ENCODE peak calls at places on chromosome 21, in eight cellular contexts. One of them, this sample, is unnamed.

GRCh38 chr21:38830667-38831525 is 25.2 kb downstream of the ETS2 start:
- DNase-seq in psoas muscle: no peak
- DNase-seq in GM06990: no peak
- DNase-seq in fibroblast of pulmonary artery: no peak
- DNase-seq in kidney: no peak
- DNase-seq in right lobe of liver: no peak
- DNase-seq in uterus: no peak
- DNase-seq in brain microvascular endothelial cell: no peak
- DNase-seq in this sample: peak

GRCh38 chr21:15976807-15977206 is 247.0 kb downstream of the USP25 start:
- DNase-seq in psoas muscle: no peak
- DNase-seq in GM06990: no peak
- DNase-seq in fibroblast of pulmonary artery: no peak
- DNase-seq in kidney: no peak
- DNase-seq in right lobe of liver: no peak
- DNase-seq in uterus: no peak
- DNase-seq in brain microvascular endothelial cell: no peak
- DNase-seq in this sample: no peak

GRCh38 chr21:46483300-46484295 is 24.9 kb downstream of the DIP2A start:
- DNase-seq in psoas muscle: no peak
- DNase-seq in GM06990: no peak
- DNase-seq in fibroblast of pulmonary artery: no peak
- DNase-seq in kidney: no peak
- DNase-seq in right lobe of liver: no peak
- DNase-seq in uterus: no peak
- DNase-seq in brain microvascular endothelial cell: no peak
- DNase-seq in this sample: no peak

GRCh38 chr21:33395866-33396265 is 7.3 kb upstream of the IFNGR2 start:
- DNase-seq in psoas muscle: no peak
- DNase-seq in GM06990: no peak
- DNase-seq in fibroblast of pulmonary artery: peak
- DNase-seq in kidney: no peak
- DNase-seq in right lobe of liver: no peak
- DNase-seq in uterus: no peak
- DNase-seq in brain microvascular endothelial cell: no peak
- DNase-seq in this sample: no peak

GRCh38 chr21:21179619-21180336 is 181.6 kb downstream of the NCAM2 start:
- DNase-seq in psoas muscle: no peak
- DNase-seq in GM06990: no peak
- DNase-seq in fibroblast of pulmonary artery: no peak
- DNase-seq in kidney: no peak
- DNase-seq in right lobe of liver: no peak
- DNase-seq in uterus: no peak
- DNase-seq in brain microvascular endothelial cell: no peak
- DNase-seq in this sample: no peak

GRCh38 chr21:46515109-46515508 is 56.4 kb downstream of the DIP2A start:
- DNase-seq in psoas muscle: peak
- DNase-seq in GM06990: no peak
- DNase-seq in fibroblast of pulmonary artery: peak
- DNase-seq in kidney: no peak
- DNase-seq in right lobe of liver: peak
- DNase-seq in uterus: no peak
- DNase-seq in brain microvascular endothelial cell: no peak
- DNase-seq in this sample: no peak

GRCh38 chr21:38303300-38303699 is 46.5 kb downstream of the KCNJ15 start:
- DNase-seq in psoas muscle: peak
- DNase-seq in GM06990: no peak
- DNase-seq in fibroblast of pulmonary artery: peak
- DNase-seq in kidney: no peak
- DNase-seq in right lobe of liver: no peak
- DNase-seq in uterus: peak
- DNase-seq in brain microvascular endothelial cell: peak
- DNase-seq in this sample: no peak

GRCh38 chr21:27156666-27157065 is 189.8 kb upstream of the ADAMTS5 start:
- DNase-seq in psoas muscle: no peak
- DNase-seq in GM06990: no peak
- DNase-seq in fibroblast of pulmonary artery: no peak
- DNase-seq in kidney: no peak
- DNase-seq in right lobe of liver: no peak
- DNase-seq in uterus: no peak
- DNase-seq in brain microvascular endothelial cell: no peak
- DNase-seq in this sample: no peak

GRCh38 chr21:27519357-27519756 is 552.5 kb upstream of the ADAMTS5 start:
- DNase-seq in psoas muscle: no peak
- DNase-seq in GM06990: no peak
- DNase-seq in fibroblast of pulmonary artery: peak
- DNase-seq in kidney: no peak
- DNase-seq in right lobe of liver: no peak
- DNase-seq in uterus: no peak
- DNase-seq in brain microvascular endothelial cell: peak
- DNase-seq in this sample: no peak

DNA sequence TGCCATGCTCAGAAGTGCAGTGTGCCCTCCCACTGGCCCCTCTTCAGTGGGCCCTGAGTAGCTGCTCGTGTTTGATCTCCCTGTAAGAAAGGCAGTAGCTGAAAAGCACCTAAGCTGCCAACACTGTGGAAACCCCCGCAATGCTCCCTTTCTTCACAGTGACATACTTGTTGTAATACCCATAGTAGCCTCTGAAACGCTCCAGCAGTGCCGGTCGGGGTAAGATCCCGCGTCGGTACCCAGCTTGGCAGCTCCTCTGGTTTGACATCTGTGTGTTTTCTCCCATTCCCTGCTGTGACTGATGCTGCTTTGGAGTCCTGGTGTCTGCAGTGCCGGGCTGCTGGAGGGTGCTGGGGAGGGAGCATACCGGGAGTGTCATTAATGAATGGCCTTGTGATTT is 3.6 kb downstream of the CHAF1B start:
- DNase-seq in psoas muscle: no peak
- DNase-seq in GM06990: peak
- DNase-seq in fibroblast of pulmonary artery: peak
- DNase-seq in kidney: no peak
- DNase-seq in right lobe of liver: no peak
- DNase-seq in uterus: no peak
- DNase-seq in brain microvascular endothelial cell: peak
- DNase-seq in this sample: no peak
- TF ChIP-seq CTCF in psoas muscle: peak
- TF ChIP-seq CTCF in GM06990: no peak
- TF ChIP-seq CTCF in fibroblast of pulmonary artery: peak
- TF ChIP-seq CTCF in kidney: no peak
- TF ChIP-seq CTCF in right lobe of liver: no peak
- TF ChIP-seq CTCF in uterus: no peak
- TF ChIP-seq CTCF in brain microvascular endothelial cell: peak
- TF ChIP-seq CTCF in this sample: peak

GRCh38 chr21:45455321-45456013 is 50.5 kb downstream of the COL18A1 start:
- DNase-seq in psoas muscle: peak
- DNase-seq in GM06990: no peak
- DNase-seq in fibroblast of pulmonary artery: peak
- DNase-seq in kidney: peak
- DNase-seq in right lobe of liver: peak
- DNase-seq in uterus: no peak
- DNase-seq in brain microvascular endothelial cell: no peak
- DNase-seq in this sample: no peak
- H3K4me3 ChIP-seq in psoas muscle: peak
- H3K4me3 ChIP-seq in GM06990: no peak
- H3K4me3 ChIP-seq in fibroblast of pulmonary artery: peak
- H3K4me3 ChIP-seq in kidney: peak
- H3K4me3 ChIP-seq in right lobe of liver: peak
- H3K4me3 ChIP-seq in uterus: peak
- H3K4me3 ChIP-seq in brain microvascular endothelial cell: peak
- H3K4me3 ChIP-seq in this sample: no peak

GRCh38 chr21:41374177-41374712 is 12.4 kb downstream of the MX2 start:
- DNase-seq in psoas muscle: no peak
- DNase-seq in GM06990: no peak
- DNase-seq in fibroblast of pulmonary artery: no peak
- DNase-seq in kidney: no peak
- DNase-seq in right lobe of liver: no peak
- DNase-seq in uterus: peak
- DNase-seq in brain microvascular endothelial cell: no peak
- DNase-seq in this sample: no peak
- TF ChIP-seq CTCF in psoas muscle: no peak
- TF ChIP-seq CTCF in GM06990: no peak
- TF ChIP-seq CTCF in fibroblast of pulmonary artery: peak
- TF ChIP-seq CTCF in kidney: no peak
- TF ChIP-seq CTCF in right lobe of liver: no peak
- TF ChIP-seq CTCF in uterus: no peak
- TF ChIP-seq CTCF in brain microvascular endothelial cell: no peak
- TF ChIP-seq CTCF in this sample: no peak

GRCh38 chr21:29643289-29643688 is 296.5 kb downstream of the GRIK1 start:
- DNase-seq in psoas muscle: no peak
- DNase-seq in GM06990: no peak
- DNase-seq in fibroblast of pulmonary artery: no peak
- DNase-seq in kidney: no peak
- DNase-seq in right lobe of liver: no peak
- DNase-seq in uterus: no peak
- DNase-seq in brain microvascular endothelial cell: no peak
- DNase-seq in this sample: no peak
- H3K4me3 ChIP-seq in psoas muscle: no peak
- H3K4me3 ChIP-seq in GM06990: no peak
- H3K4me3 ChIP-seq in fibroblast of pulmonary artery: no peak
- H3K4me3 ChIP-seq in kidney: no peak
- H3K4me3 ChIP-seq in right lobe of liver: no peak
- H3K4me3 ChIP-seq in uterus: no peak
- H3K4me3 ChIP-seq in brain microvascular endothelial cell: no peak
- H3K4me3 ChIP-seq in this sample: no peak

GRCh38 chr21:43362306-43362927 is 64.5 kb downstream of the SIK1 start:
- DNase-seq in psoas muscle: peak
- DNase-seq in GM06990: peak
- DNase-seq in fibroblast of pulmonary artery: peak
- DNase-seq in kidney: peak
- DNase-seq in right lobe of liver: peak
- DNase-seq in uterus: peak
- DNase-seq in brain microvascular endothelial cell: peak
- DNase-seq in this sample: no peak
- TF ChIP-seq CTCF in psoas muscle: no peak
- TF ChIP-seq CTCF in GM06990: no peak
- TF ChIP-seq CTCF in fibroblast of pulmonary artery: no peak
- TF ChIP-seq CTCF in kidney: no peak
- TF ChIP-seq CTCF in right lobe of liver: no peak
- TF ChIP-seq CTCF in uterus: no peak
- TF ChIP-seq CTCF in brain microvascular endothelial cell: no peak
- TF ChIP-seq CTCF in this sample: no peak

DNA sequence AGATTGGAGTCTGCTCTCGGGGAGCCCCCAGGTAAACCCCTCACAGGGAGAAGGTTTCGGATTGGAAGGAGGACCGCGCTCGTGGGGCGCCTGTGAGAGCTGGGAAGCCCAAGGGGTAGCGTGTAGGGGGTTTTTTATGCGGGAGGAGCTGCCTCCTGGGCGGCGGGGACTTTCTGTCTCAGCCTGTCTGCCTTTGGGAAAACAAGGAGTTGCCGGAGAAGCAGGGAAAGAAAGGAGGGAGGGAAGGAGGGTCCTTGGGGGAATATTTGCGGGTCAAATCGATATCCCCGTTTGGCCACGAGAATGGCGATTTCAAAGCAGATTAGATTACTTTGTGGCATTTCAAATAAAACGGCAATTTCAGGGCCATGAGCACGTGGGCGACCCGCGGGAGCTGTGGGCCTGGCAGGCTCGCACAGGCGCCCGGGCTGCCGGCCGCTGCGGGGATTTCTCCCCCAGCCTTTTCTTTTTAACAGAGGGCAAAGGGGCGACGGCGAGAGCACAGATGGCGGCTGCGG is 9.7 kb downstream of the SIM2 start:
- DNase-seq in psoas muscle: no peak
- DNase-seq in GM06990: no peak
- DNase-seq in fibroblast of pulmonary artery: no peak
- DNase-seq in kidney: no peak
- DNase-seq in right lobe of liver: no peak
- DNase-seq in uterus: no peak
- DNase-seq in brain microvascular endothelial cell: no peak
- DNase-seq in this sample: no peak
- H3K4me3 ChIP-seq in psoas muscle: peak
- H3K4me3 ChIP-seq in GM06990: no peak
- H3K4me3 ChIP-seq in fibroblast of pulmonary artery: no peak
- H3K4me3 ChIP-seq in kidney: peak
- H3K4me3 ChIP-seq in right lobe of liver: no peak
- H3K4me3 ChIP-seq in uterus: no peak
- H3K4me3 ChIP-seq in brain microvascular endothelial cell: no peak
- H3K4me3 ChIP-seq in this sample: no peak

GRCh38 chr21:34726627-34727337 is 58.0 kb downstream of the CLIC6 start:
- DNase-seq in psoas muscle: no peak
- DNase-seq in GM06990: no peak
- DNase-seq in fibroblast of pulmonary artery: no peak
- DNase-seq in kidney: no peak
- DNase-seq in right lobe of liver: no peak
- DNase-seq in uterus: no peak
- DNase-seq in brain microvascular endothelial cell: peak
- DNase-seq in this sample: no peak
- TF ChIP-seq CTCF in psoas muscle: no peak
- TF ChIP-seq CTCF in GM06990: no peak
- TF ChIP-seq CTCF in fibroblast of pulmonary artery: no peak
- TF ChIP-seq CTCF in kidney: no peak
- TF ChIP-seq CTCF in right lobe of liver: no peak
- TF ChIP-seq CTCF in uterus: no peak
- TF ChIP-seq CTCF in brain microvascular endothelial cell: no peak
- TF ChIP-seq CTCF in this sample: no peak

GRCh38 chr21:41367598-41368360 is 6.0 kb downstream of the MX2 start:
- DNase-seq in psoas muscle: no peak
- DNase-seq in GM06990: peak
- DNase-seq in fibroblast of pulmonary artery: no peak
- DNase-seq in kidney: no peak
- DNase-seq in right lobe of liver: no peak
- DNase-seq in uterus: no peak
- DNase-seq in brain microvascular endothelial cell: no peak
- DNase-seq in this sample: peak

GRCh38 chr21:41366522-41367151 is 4.8 kb downstream of the MX2 start:
- DNase-seq in psoas muscle: peak
- DNase-seq in GM06990: peak
- DNase-seq in fibroblast of pulmonary artery: peak
- DNase-seq in kidney: no peak
- DNase-seq in right lobe of liver: peak
- DNase-seq in uterus: no peak
- DNase-seq in brain microvascular endothelial cell: peak
- DNase-seq in this sample: no peak

GRCh38 chr21:41369915-41370839 is 8.3 kb downstream of the MX2 start:
- DNase-seq in psoas muscle: no peak
- DNase-seq in GM06990: peak
- DNase-seq in fibroblast of pulmonary artery: no peak
- DNase-seq in kidney: no peak
- DNase-seq in right lobe of liver: no peak
- DNase-seq in uterus: peak
- DNase-seq in brain microvascular endothelial cell: no peak
- DNase-seq in this sample: no peak

GRCh38 chr21:41369105-41369914 is 7.5 kb downstream of the MX2 start:
- DNase-seq in psoas muscle: peak
- DNase-seq in GM06990: peak
- DNase-seq in fibroblast of pulmonary artery: no peak
- DNase-seq in kidney: no peak
- DNase-seq in right lobe of liver: no peak
- DNase-seq in uterus: no peak
- DNase-seq in brain microvascular endothelial cell: no peak
- DNase-seq in this sample: no peak

GRCh38 chr21:41368361-41369104 is 6.7 kb downstream of the MX2 start:
- DNase-seq in psoas muscle: no peak
- DNase-seq in GM06990: no peak
- DNase-seq in fibroblast of pulmonary artery: no peak
- DNase-seq in kidney: no peak
- DNase-seq in right lobe of liver: no peak
- DNase-seq in uterus: no peak
- DNase-seq in brain microvascular endothelial cell: no peak
- DNase-seq in this sample: no peak
- H3K4me3 ChIP-seq in psoas muscle: no peak
- H3K4me3 ChIP-seq in GM06990: no peak
- H3K4me3 ChIP-seq in fibroblast of pulmonary artery: no peak
- H3K4me3 ChIP-seq in kidney: peak
- H3K4me3 ChIP-seq in right lobe of liver: no peak
- H3K4me3 ChIP-seq in uterus: no peak
- H3K4me3 ChIP-seq in brain microvascular endothelial cell: no peak
- H3K4me3 ChIP-seq in this sample: peak